ENCODE peak calls at places on chromosomes 1 and 21, in seven cellular contexts. D is esophagus squamous epithelium, J is AG04450, V is fibroblast of pulmonary artery, H is mucosa of descending colon, E is neural progenitor cell, W is endodermal cell. Z is an unnamed sample.

GRCh38 chr1:72006092-72006491 is 276.2 kb downstream of the NEGR1 start:
- DNase-seq in D (no peak), J (no peak), V (no peak), H (no peak), E (no peak), W (no peak), Z (no peak)

GRCh38 chr1:12711421-12712005 is 4.4 kb upstream of the AADACL3 start:
- DNase-seq in D (no peak), J (no peak), V (no peak), H (no peak), E (no peak), W (peak; percentile 46), Z (peak; percentile 4)

GRCh38 chr1:942864-943533 is 16.1 kb downstream of the NOC2L start:
- DNase-seq in D (no peak), J (no peak), V (peak; percentile 55), H (peak; percentile 41), E (no peak), W (no peak), Z (peak; percentile 72)

GRCh38 chr21:20591294-20591693 is 406.9 kb upstream of the NCAM2 start:
- DNase-seq in D (no peak), J (no peak), V (no peak), H (no peak), E (no peak), W (no peak), Z (no peak)

GRCh38 chr1:226100436-226101347 is 38.2 kb downstream of the H3-3A start:
- DNase-seq in D (no peak), J (no peak), V (peak; percentile 73), H (peak; percentile 54), E (peak; percentile 70), W (peak; percentile 77), Z (peak; percentile 72)

GRCh38 chr1:9717193-9718005 is 65.9 kb downstream of the PIK3CD start:
- DNase-seq in D (peak; percentile 70), J (no peak), V (no peak), H (peak; percentile 79), E (no peak), W (peak; percentile 87), Z (peak; percentile 26)

GRCh38 chr1:247487057-247487456 is 29.2 kb upstream of the OR2B11 start:
- DNase-seq in D (no peak), J (peak; percentile 1), V (peak; percentile 61), H (peak; percentile 38), E (peak; percentile 49), W (peak; percentile 71), Z (peak; percentile 61)

GRCh38 chr1:9904571-9904970 is 5.5 kb downstream of the CTNNBIP1 start:
- DNase-seq in D (no peak), J (no peak), V (peak; percentile 16), H (no peak), E (no peak), W (no peak), Z (no peak)

GRCh38 chr1:63746129-63746864 is 27.5 kb upstream of the ROR1 start:
- DNase-seq in D (no peak), J (peak; percentile 39), V (peak; percentile 75), H (no peak), E (peak; percentile 48), W (peak; percentile 67), Z (peak; percentile 47)

GRCh38 chr21:18545908-18546307 is 142.3 kb upstream of the TMPRSS15 start:
- DNase-seq in D (no peak), J (no peak), V (peak; percentile 10), H (no peak), E (no peak), W (no peak), Z (no peak)

GRCh38 chr1:174005032-174005431 is 17.1 kb downstream of the RC3H1 start:
- DNase-seq in D (no peak), J (no peak), V (peak; percentile 66), H (no peak), E (no peak), W (no peak), Z (peak; percentile 40)
- H3K4me3 ChIP-seq in D (no peak overlapping the region), J (no peak overlapping the region), V (no peak overlapping the region), H (no peak overlapping the region), E (no peak overlapping the region), W (no peak overlapping the region), Z (no peak overlapping the region)

DNA sequence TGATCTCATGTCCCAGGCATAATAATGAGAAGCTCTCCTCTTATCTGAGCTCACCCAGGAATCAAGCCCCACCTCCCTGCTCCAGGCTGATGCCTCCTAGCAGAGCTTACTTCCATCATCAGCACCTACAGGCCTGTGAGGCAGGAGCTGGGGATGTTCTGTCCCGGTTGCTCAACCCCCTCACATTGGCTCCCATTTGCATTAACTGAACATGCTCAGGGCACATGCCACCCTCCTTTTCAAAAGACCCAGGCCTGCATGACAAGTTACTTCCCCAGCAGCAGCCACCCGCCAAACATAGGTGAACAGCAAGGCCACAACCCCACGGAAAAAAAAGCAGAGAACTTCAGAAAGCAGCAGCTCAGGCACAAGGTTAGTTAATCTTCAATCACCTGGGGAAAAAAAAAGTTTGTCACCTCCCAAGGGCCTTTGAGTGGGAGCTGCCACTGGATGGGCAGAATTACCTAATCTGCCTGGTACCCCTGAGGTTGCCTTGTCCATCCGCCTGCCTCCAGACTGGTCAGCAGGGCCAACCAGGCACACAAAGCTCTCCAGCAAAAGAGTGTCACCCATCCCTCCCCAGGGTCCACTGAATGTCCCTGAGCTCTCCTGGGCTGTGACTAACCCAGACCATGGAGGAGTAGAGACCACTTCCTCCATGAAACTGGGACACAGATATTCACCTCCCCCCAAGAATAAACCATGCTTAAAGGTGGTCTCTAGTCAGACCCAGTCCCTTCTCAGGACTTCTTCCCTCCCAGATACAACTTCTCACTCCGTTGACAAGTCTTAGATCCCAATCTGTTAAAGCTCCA is 4.4 kb downstream of the KCNN3 start:
- DNase-seq in D (no peak), J (no peak), V (no peak), H (no peak), E (no peak), W (peak; percentile 58), Z (no peak)
- TF ChIP-seq CTCF in D (no peak), J (no peak), V (no peak), H (no peak), E (no peak), W (no peak), Z (no peak)

DNA sequence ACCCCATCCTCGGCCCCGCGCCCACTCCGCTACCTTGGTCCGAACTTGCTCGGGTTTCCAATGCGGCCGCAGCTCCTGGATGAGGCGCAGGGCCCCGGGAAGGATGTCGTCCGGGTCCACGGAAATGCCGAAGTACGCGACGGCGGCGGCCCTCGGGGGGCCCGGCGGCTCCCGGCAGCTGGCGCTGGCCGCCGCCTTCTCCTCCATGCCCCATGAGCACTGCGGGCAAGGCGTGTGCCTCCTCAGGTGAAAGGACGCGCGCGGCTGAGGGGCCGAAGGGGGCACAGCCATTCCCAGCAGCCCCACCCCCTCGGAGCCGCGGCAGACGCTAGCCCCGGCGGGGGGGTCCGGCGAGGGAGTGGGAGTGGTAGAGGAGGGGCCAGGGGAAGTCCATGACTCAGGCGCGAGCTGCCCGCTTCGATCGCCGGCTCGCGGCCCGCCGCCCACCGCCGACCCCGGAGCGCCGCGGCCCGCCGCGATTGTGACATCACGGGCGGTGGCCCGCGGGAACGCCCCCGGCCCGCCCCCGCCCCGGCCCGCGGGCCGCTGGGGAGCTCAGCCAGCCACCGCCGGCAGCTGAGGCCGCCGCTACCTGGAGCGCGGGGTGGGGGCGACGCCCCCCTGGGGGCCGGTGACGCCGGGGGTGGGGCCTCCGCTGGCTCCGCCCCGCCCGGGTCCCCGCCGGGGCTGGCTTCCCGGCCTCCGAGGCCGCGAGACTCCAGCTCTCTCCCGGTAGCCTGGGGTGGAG is at the start of gene ETNK2:
- DNase-seq in D (no peak), J (no peak), V (peak; percentile 39), H (peak; percentile 29), E (peak; percentile 84), W (peak; percentile 90), Z (peak; percentile 45)
- H3K4me3 ChIP-seq in D (peak within 1 kb of the TSS; percentile 59), J (peak within 1 kb of the TSS; percentile 67), V (peak within 1 kb of the TSS; percentile 57), H (no peak within 1 kb of the TSS), E (peak within 1 kb of the TSS; percentile 86), W (peak within 1 kb of the TSS; percentile 80), Z (peak within 1 kb of the TSS; percentile 67)

DNA sequence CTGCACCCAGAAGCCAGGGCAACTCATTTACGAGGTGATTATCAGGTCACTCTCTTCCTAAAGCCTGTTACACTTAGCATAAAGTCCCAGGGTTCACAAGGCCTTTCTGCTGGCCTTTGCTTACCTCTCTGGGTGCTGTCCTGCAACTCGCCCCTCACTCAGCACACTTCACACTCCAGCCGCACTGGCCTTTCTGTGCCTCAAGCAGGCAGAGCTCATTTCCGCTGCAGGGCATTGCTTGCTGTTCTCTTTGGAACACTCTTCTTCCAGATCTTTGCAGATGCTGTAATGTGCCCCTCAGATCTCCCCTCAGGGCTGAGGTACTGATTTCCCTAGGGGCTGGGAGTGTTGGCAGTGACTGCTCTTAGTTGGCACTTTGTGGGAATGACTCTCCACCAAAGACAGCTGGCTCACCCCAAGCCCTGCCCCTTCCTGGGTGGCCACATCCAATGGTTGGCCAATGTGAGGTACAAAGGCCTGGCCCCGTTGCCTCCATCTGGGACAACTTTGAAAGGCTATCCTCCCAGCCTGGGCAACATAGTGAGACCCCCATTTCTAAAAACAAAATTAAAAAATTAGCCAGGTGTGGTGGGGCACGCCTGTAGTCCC is 50.8 kb upstream of the SSBP3 start:
- DNase-seq in D (no peak), J (no peak), V (no peak), H (no peak), E (no peak), W (peak; percentile 64), Z (no peak)
- TF ChIP-seq CTCF in D (no peak), J (no peak), V (no peak), H (no peak), E (no peak), W (no peak), Z (no peak)

GRCh38 chr1:27868556-27868931 is 3.8 kb upstream of the THEMIS2 start:
- DNase-seq in D (no peak), J (no peak), V (no peak), H (no peak), E (no peak), W (no peak), Z (no peak)
- H3K4me3 ChIP-seq in D (no peak overlapping the region), J (no peak overlapping the region), V (no peak overlapping the region), H (no peak overlapping the region), E (no peak overlapping the region), W (no peak overlapping the region), Z (no peak overlapping the region)

GRCh38 chr1:173362543-173362942 is 114.6 kb upstream of the PRDX6 start:
- DNase-seq in D (no peak), J (no peak), V (no peak), H (no peak), E (no peak), W (no peak), Z (no peak)
- TF ChIP-seq CTCF in D (no peak), J (no peak), V (no peak), H (no peak), E (no peak), W (no peak), Z (no peak)

GRCh38 chr1:114521396-114522263 is 10.6 kb upstream of the TRIM33 start:
- DNase-seq in D (no peak), J (no peak), V (no peak), H (no peak), E (no peak), W (no peak), Z (no peak)
- H3K4me3 ChIP-seq in D (no peak overlapping the region), J (no peak overlapping the region), V (no peak overlapping the region), H (no peak overlapping the region), E (no peak overlapping the region), W (no peak overlapping the region), Z (no peak overlapping the region)

Z was measured in fibroblast of villous mesenchyme.